ENCODE peak calls at places on chromosomes 13 and 19, in eight cellular contexts. K is cerebellar cortex; F is renal cortical epithelial cell; I is AG04449; Q is neural progenitor cell; M is body of pancreas; B is stimulated activated naive CD8-positive, alpha-beta T cell treated with anti-CD3 and anti-CD28 coated beads, Interleukin-15, amount 100 ng/mL, for 72 hours; T is cardiac muscle cell. P is an unnamed sample.

GRCh38 chr19:33481863-33482262 is 39.7 kb downstream of the PEPD start:
- DNase-seq in Q (no peak), F (no peak), M (no peak), T (no peak), I (no peak), B (no peak), K (no peak), P (no peak)

GRCh38 chr19:40623403-40624239 is 22.5 kb downstream of the LTBP4 start:
- DNase-seq in K (peak), I (no peak), Q (peak), F (no peak), B (no peak), M (no peak), T (peak), P (peak)

GRCh38 chr13:113935081-113935511 is 38.8 kb downstream of the C13orf46 start:
- DNase-seq in I (no peak), B (no peak), T (no peak), Q (peak), F (no peak), K (no peak), M (no peak), P (no peak)

GRCh38 chr13:85982102-85982501 is 182.9 kb upstream of the SLITRK6 start:
- DNase-seq in Q (no peak), K (no peak), M (no peak), F (no peak), T (no peak), I (no peak), B (no peak), P (no peak)

GRCh38 chr13:28204690-28205443 is 66.5 kb downstream of the PAN3 start:
- DNase-seq in T (no peak), I (no peak), B (peak), Q (no peak), K (no peak), F (no peak), M (no peak), P (no peak)

GRCh38 chr19:11421607-11422098 is 2.5 kb upstream of the RGL3 start:
- DNase-seq in T (peak), B (peak), M (peak), Q (peak), F (no peak), K (no peak), I (no peak), P (peak)

GRCh38 chr13:102729560-102730275 is 34.9 kb upstream of the METTL21C start:
- DNase-seq in B (no peak), M (no peak), K (no peak), Q (no peak), F (peak), I (peak), T (no peak), P (no peak)

GRCh38 chr19:3642987-3643386 is 16.4 kb upstream of the CACTIN start:
- DNase-seq in F (no peak), I (no peak), T (peak), M (no peak), B (no peak), K (no peak), Q (peak), P (no peak)

GRCh38 chr19:47226426-47227346 is 4.3 kb downstream of the BBC3 start:
- DNase-seq in K (peak), T (peak), M (peak), Q (peak), F (peak), B (peak), I (no peak), P (peak)

GRCh38 chr13:27006519-27007161 is 165.0 kb downstream of the USP12 start:
- DNase-seq in B (no peak), F (peak), I (no peak), Q (peak), T (peak), M (peak), K (peak), P (peak)

GRCh38 chr13:109521719-109522118 is 264.7 kb downstream of the IRS2 start:
- DNase-seq in I (no peak), K (no peak), Q (no peak), F (no peak), T (no peak), M (no peak), B (no peak), P (no peak)

GRCh38 chr19:15304140-15304705 is 28.1 kb downstream of the BRD4 start:
- DNase-seq in T (peak), F (no peak), I (no peak), K (no peak), M (no peak), Q (no peak), B (no peak), P (no peak)

GRCh38 chr19:5352229-5352763 is 11.7 kb upstream of the PTPRS start:
- DNase-seq in T (no peak), Q (peak), I (no peak), M (no peak), K (peak), B (no peak), F (no peak), P (no peak)

GRCh38 chr13:37884026-37884425 is 14.5 kb upstream of the TRPC4 start:
- DNase-seq in F (no peak), I (no peak), M (no peak), Q (no peak), T (no peak), K (no peak), B (no peak), P (no peak)

GRCh38 chr13:94483970-94484369 is 4.5 kb upstream of the DCT start:
- DNase-seq in B (no peak), K (no peak), Q (no peak), I (no peak), T (no peak), M (no peak), F (no peak), P (no peak)

GRCh38 chr13:91142572-91142971 is 204.9 kb upstream of the MIR17HG start:
- DNase-seq in M (no peak), I (no peak), F (peak), B (no peak), Q (no peak), T (no peak), K (no peak), P (peak)

GRCh38 chr13:79085021-79085420 is 321.0 kb downstream of the RBM26 start:
- DNase-seq in K (no peak), M (no peak), Q (no peak), T (no peak), F (no peak), I (no peak), B (no peak), P (no peak)

GRCh38 chr13:98557934-98558630 is 18.8 kb downstream of the STK24 start:
- DNase-seq in B (no peak), I (peak), K (no peak), Q (no peak), M (no peak), F (no peak), T (no peak), P (no peak)

GRCh38 chr13:86757236-86757978 is 913.8 kb upstream of the SLITRK5 start:
- DNase-seq in B (no peak), M (no peak), T (no peak), F (peak), Q (no peak), K (no peak), I (no peak), P (no peak)

GRCh38 chr19:14434543-14435319 is 1.6 kb downstream of the PKN1 start:
- DNase-seq in T (no peak), I (no peak), Q (no peak), F (peak), M (peak), B (peak), K (no peak), P (peak)

GRCh38 chr19:29478578-29479565 is 46.9 kb upstream of the VSTM2B start:
- DNase-seq in M (no peak), T (peak), F (no peak), Q (peak), K (peak), B (peak), I (no peak), P (peak)

GRCh38 chr13:67275351-67275989 is 45.3 kb upstream of the PCDH9 start:
- DNase-seq in B (no peak), K (no peak), M (no peak), F (no peak), Q (no peak), I (no peak), T (no peak), P (no peak)

GRCh38 chr13:114144606-114145244 is 12.3 kb upstream of the RASA3 start:
- DNase-seq in M (no peak), I (no peak), K (no peak), T (no peak), B (no peak), Q (no peak), F (no peak), P (no peak)

GRCh38 chr19:14271830-14272229 is 65.9 kb upstream of the ADGRL1 start:
- DNase-seq in K (no peak), T (no peak), F (no peak), B (no peak), I (no peak), M (no peak), Q (peak), P (no peak)

GRCh38 chr19:49411681-49412321 is 11.4 kb downstream of the PTH2 start:
- DNase-seq in Q (no peak), B (no peak), I (no peak), F (no peak), T (no peak), M (no peak), K (no peak), P (no peak)

GRCh38 chr19:14719162-14719561 is 29.3 kb downstream of the ZNF333 start:
- DNase-seq in K (no peak), Q (no peak), T (no peak), F (no peak), I (no peak), M (no peak), B (no peak), P (no peak)